ENCODE peak calls at places on chromosomes 12 and 14, in nine cellular contexts. O, W, T, X, N, G, U, H and V are unnamed samples.

GRCh38 chr12:28051516-28052456 is 79.3 kb upstream of the PTHLH start:
- DNase-seq in O (peak; percentile 41), W (no peak), T (peak; percentile 48), X (no peak), N (no peak), G (no peak), U (peak; percentile 93), H (no peak), V (no peak)

GRCh38 chr14:63677891-63678379 is 36.3 kb upstream of the WDR89 start:
- DNase-seq in O (peak; percentile 14), W (no peak), T (peak; percentile 86), X (no peak), N (no peak), G (no peak), U (peak; percentile 72), H (peak; percentile 96), V (peak; percentile 69)

GRCh38 chr12:30646821-30647220 is 48.8 kb downstream of the IPO8 start:
- DNase-seq in O (no peak), W (no peak), T (no peak), X (no peak), N (no peak), G (no peak), U (peak; percentile 51), H (no peak), V (no peak)

GRCh38 chr14:78897443-78897842 is 727.3 kb downstream of the NRXN3 start:
- DNase-seq in O (no peak), W (no peak), T (no peak), X (no peak), N (no peak), G (no peak), U (no peak), H (no peak), V (no peak)

GRCh38 chr14:58871972-58872530 is 234.3 kb downstream of the DACT1 start:
- DNase-seq in O (no peak), W (no peak), T (no peak), X (no peak), N (no peak), G (no peak), U (peak; percentile 26), H (peak; percentile 30), V (no peak)

GRCh38 chr12:111645433-111645832 is 40.3 kb downstream of the BRAP start:
- DNase-seq in O (no peak), W (no peak), T (no peak), X (no peak), N (no peak), G (no peak), U (no peak), H (peak; percentile 70), V (peak; percentile 72)

GRCh38 chr12:12449533-12450025 is 92.7 kb downstream of the BORCS5 start:
- DNase-seq in O (peak; percentile 98), W (no peak), T (no peak), X (no peak), N (no peak), G (peak; percentile 89), U (no peak), H (peak; percentile 46), V (no peak)

GRCh38 chr12:29245246-29245645 is 96.2 kb downstream of the FAR2 start:
- DNase-seq in O (no peak), W (no peak), T (peak; percentile 81), X (no peak), N (no peak), G (no peak), U (no peak), H (peak; percentile 63), V (no peak)

GRCh38 chr14:32756173-32756572 is 182.5 kb upstream of the NPAS3 start:
- DNase-seq in O (no peak), W (no peak), T (no peak), X (no peak), N (no peak), G (no peak), U (no peak), H (no peak), V (no peak)

GRCh38 chr12:62519043-62519442 is 52.4 kb downstream of the MON2 start:
- DNase-seq in O (no peak), W (no peak), T (no peak), X (no peak), N (peak; percentile 54), G (no peak), U (no peak), H (no peak), V (no peak)

GRCh38 chr12:45216297-45216982 is 545 bp downstream of the ANO6 start:
- DNase-seq in O (peak; percentile 59), W (no peak), T (no peak), X (peak; percentile 71), N (peak; percentile 51), G (no peak), U (peak; percentile 46), H (peak; percentile 57), V (no peak)

GRCh38 chr12:13924286-13924685 is 57.1 kb downstream of the GRIN2B start:
- DNase-seq in O (no peak), W (no peak), T (no peak), X (no peak), N (no peak), G (no peak), U (no peak), H (no peak), V (no peak)

GRCh38 chr12:25959069-25959961 is 833 bp downstream of the RASSF8 start:
- DNase-seq in O (peak; percentile 76), W (no peak), T (peak; percentile 83), X (no peak), N (peak; percentile 45), G (peak; percentile 38), U (peak; percentile 93), H (peak; percentile 77), V (no peak)

GRCh38 chr12:101759396-101760047 is 20.3 kb upstream of the SYCP3 start:
- DNase-seq in O (peak; percentile 52), W (no peak), T (no peak), X (no peak), N (no peak), G (no peak), U (peak; percentile 47), H (peak; percentile 72), V (no peak)

GRCh38 chr12:132776816-132777568 is 15.4 kb upstream of the ANKLE2 start:
- DNase-seq in O (no peak), W (no peak), T (no peak), X (no peak), N (peak; percentile 83), G (no peak), U (peak; percentile 61), H (no peak), V (no peak)

GRCh38 chr12:68951652-68952051 is 18.7 kb upstream of the CPM start:
- DNase-seq in O (no peak), W (no peak), T (no peak), X (no peak), N (no peak), G (no peak), U (no peak), H (no peak), V (no peak)

GRCh38 chr14:59020382-59020781 is 168.1 kb upstream of the DAAM1 start:
- DNase-seq in O (peak; percentile 50), W (no peak), T (no peak), X (no peak), N (no peak), G (no peak), U (peak; percentile 52), H (peak; percentile 77), V (no peak)

GRCh38 chr14:54877703-54878021 is 25.0 kb downstream of the GCH1 start:
- DNase-seq in O (no peak), W (no peak), T (no peak), X (no peak), N (no peak), G (no peak), U (no peak), H (no peak), V (no peak)

GRCh38 chr12:89064780-89065179 is 287.5 kb downstream of the DUSP6 start:
- DNase-seq in O (peak; percentile 92), W (no peak), T (peak; percentile 52), X (no peak), N (no peak), G (no peak), U (no peak), H (peak; percentile 96), V (peak; percentile 71)

GRCh38 chr14:61567838-61568571 is 127.3 kb upstream of the HIF1A start:
- DNase-seq in O (no peak), W (no peak), T (no peak), X (peak; percentile 48), N (no peak), G (no peak), U (no peak), H (no peak), V (no peak)
- TF ChIP-seq CTCF in O (no peak), W (no peak), T (no peak), X (no peak), N (no peak), G (no peak), U (peak; percentile 9), H (no peak), V (peak; percentile 33)

DNA sequence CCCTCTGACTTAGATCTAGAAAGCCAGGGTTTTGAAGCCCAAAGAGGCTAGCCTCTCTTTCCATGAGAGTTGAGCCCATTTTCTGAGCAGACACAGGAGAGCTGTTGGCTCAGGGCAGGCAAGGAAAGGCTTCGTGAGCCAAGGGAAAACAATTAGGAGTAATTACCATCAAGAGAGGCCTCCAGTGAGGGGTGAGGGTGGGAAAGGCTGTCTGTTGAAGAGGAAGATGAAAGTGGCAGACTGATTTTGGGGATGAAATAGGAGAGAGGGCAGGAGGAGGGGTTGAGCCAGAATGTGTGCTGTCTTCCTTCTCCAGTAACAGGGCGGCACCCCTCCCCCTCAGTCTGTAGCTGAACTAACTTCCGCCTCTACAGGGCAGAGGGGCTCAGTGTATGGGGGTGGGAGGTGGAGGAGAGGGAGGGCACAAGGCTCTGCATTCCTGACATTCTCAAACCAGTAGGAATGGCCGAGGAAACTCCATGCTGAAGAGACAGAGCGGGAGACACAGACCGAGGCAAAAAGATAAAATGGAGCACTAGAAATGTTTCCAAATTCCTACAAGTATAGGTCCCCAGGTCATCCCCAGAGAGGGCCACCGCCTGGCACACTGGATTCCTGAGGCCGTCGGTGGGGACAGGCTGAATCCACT is 33.1 kb upstream of the COL2A1 start:
- DNase-seq in O (no peak), W (no peak), T (no peak), X (no peak), N (no peak), G (no peak), U (peak; percentile 4), H (no peak), V (peak; percentile 2)
- H3K4me3 ChIP-seq in O (no peak overlapping the region), W (no peak overlapping the region), T (no peak overlapping the region), X (no peak overlapping the region), N (no peak overlapping the region), G (no peak overlapping the region), U (no peak overlapping the region), H (no peak overlapping the region), V (no peak overlapping the region)

DNA sequence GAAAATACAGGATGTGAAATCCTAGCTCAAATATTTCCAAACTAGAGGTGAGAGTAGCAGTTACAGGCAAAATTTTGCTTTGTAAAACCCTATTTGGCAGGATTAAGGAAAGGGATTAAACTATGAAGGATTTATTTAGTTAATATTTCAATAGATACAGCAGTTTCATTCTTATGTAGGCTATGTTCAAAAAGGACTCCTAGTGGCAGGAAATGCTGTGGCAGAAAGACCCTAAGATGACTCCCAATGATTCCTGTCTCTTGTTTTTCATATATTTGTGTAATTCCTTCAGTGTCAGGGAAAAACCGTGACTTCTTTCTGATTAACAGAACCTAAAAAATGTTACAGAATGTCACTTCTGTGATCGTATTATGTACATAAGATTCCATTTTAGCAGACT is 299.5 kb upstream of the RPL10L start:
- DNase-seq in O (no peak), W (no peak), T (no peak), X (no peak), N (no peak), G (no peak), U (no peak), H (no peak), V (no peak)
- TF ChIP-seq CTCF in O (peak; percentile 17), W (no peak), T (no peak), X (no peak), N (no peak), G (no peak), U (no peak), H (no peak), V (no peak)

GRCh38 chr12:52032797-52033505 is 18.3 kb upstream of the NR4A1 start:
- DNase-seq in O (peak; percentile 98), W (peak; percentile 65), T (peak; percentile 92), X (peak; percentile 85), N (peak; percentile 98), G (peak; percentile 98), U (peak; percentile 97), H (peak; percentile 95), V (peak; percentile 86)
- H3K4me3 ChIP-seq in O (peak overlapping the region; percentile 35), W (peak overlapping the region; percentile 41), T (peak overlapping the region; percentile 39), X (peak overlapping the region; percentile 38), N (peak overlapping the region; percentile 54), G (peak overlapping the region; percentile 46), U (peak overlapping the region; percentile 54), H (peak overlapping the region; percentile 65), V (peak overlapping the region; percentile 32)